ENCODE peak calls at places on chromosomes 4 and X, in seven cellular contexts. One of them, this sample, is unnamed.

GRCh38 chr4:147782087-147782781 is 50.3 kb downstream of the ARHGAP10 start:
- DNase-seq in AG09309: no peak
- DNase-seq in breast epithelium: no peak
- DNase-seq in HCT116: peak; percentile 22
- DNase-seq in mammary epithelial cell: no peak
- DNase-seq in pancreas: no peak
- DNase-seq in cardiac muscle cell: no peak
- DNase-seq in this sample: no peak

GRCh38 chrX:38538134-38538533 is 23.2 kb upstream of the TSPAN7 start:
- DNase-seq in AG09309: no peak
- DNase-seq in breast epithelium: no peak
- DNase-seq in HCT116: no peak
- DNase-seq in mammary epithelial cell: no peak
- DNase-seq in pancreas: no peak
- DNase-seq in cardiac muscle cell: no peak
- DNase-seq in this sample: no peak

GRCh38 chr4:70747874-70748273 is 26.1 kb downstream of the RUFY3 start:
- DNase-seq in AG09309: no peak
- DNase-seq in breast epithelium: no peak
- DNase-seq in HCT116: no peak
- DNase-seq in mammary epithelial cell: no peak
- DNase-seq in pancreas: no peak
- DNase-seq in cardiac muscle cell: no peak
- DNase-seq in this sample: no peak

GRCh38 chrX:44871114-44871645 is 1.8 kb upstream of the KDM6A start:
- DNase-seq in AG09309: no peak
- DNase-seq in breast epithelium: no peak
- DNase-seq in HCT116: no peak
- DNase-seq in mammary epithelial cell: no peak
- DNase-seq in pancreas: no peak
- DNase-seq in cardiac muscle cell: no peak
- DNase-seq in this sample: no peak

GRCh38 chrX:135327299-135327698 is 18.0 kb downstream of the ETDC start:
- DNase-seq in AG09309: peak; percentile 21
- DNase-seq in breast epithelium: no peak
- DNase-seq in HCT116: no peak
- DNase-seq in mammary epithelial cell: peak; percentile 75
- DNase-seq in pancreas: no peak
- DNase-seq in cardiac muscle cell: no peak
- DNase-seq in this sample: no peak

GRCh38 chr4:85028910-85029309 is 62.4 kb upstream of the WDFY3 start:
- DNase-seq in AG09309: no peak
- DNase-seq in breast epithelium: no peak
- DNase-seq in HCT116: no peak
- DNase-seq in mammary epithelial cell: no peak
- DNase-seq in pancreas: no peak
- DNase-seq in cardiac muscle cell: no peak
- DNase-seq in this sample: no peak

GRCh38 chr4:6324999-6325790 is 55.5 kb downstream of the WFS1 start:
- DNase-seq in AG09309: no peak
- DNase-seq in breast epithelium: peak; percentile 78
- DNase-seq in HCT116: no peak
- DNase-seq in mammary epithelial cell: peak; percentile 23
- DNase-seq in pancreas: no peak
- DNase-seq in cardiac muscle cell: no peak
- DNase-seq in this sample: no peak

GRCh38 chrX:103215768-103216085 is 819 bp downstream of the BEX4 start:
- DNase-seq in AG09309: no peak
- DNase-seq in breast epithelium: no peak
- DNase-seq in HCT116: no peak
- DNase-seq in mammary epithelial cell: no peak
- DNase-seq in pancreas: no peak
- DNase-seq in cardiac muscle cell: no peak
- DNase-seq in this sample: no peak

GRCh38 chr4:186807809-186808634 is 84.4 kb upstream of the FAT1 start:
- DNase-seq in AG09309: peak; percentile 85
- DNase-seq in breast epithelium: no peak
- DNase-seq in HCT116: no peak
- DNase-seq in mammary epithelial cell: no peak
- DNase-seq in pancreas: no peak
- DNase-seq in cardiac muscle cell: no peak
- DNase-seq in this sample: no peak

GRCh38 chr4:76998251-76998901 is 48.8 kb downstream of the SEPTIN11 start:
- DNase-seq in AG09309: no peak
- DNase-seq in breast epithelium: no peak
- DNase-seq in HCT116: no peak
- DNase-seq in mammary epithelial cell: no peak
- DNase-seq in pancreas: no peak
- DNase-seq in cardiac muscle cell: no peak
- DNase-seq in this sample: no peak

GRCh38 chr4:176967586-176967985 is 174.9 kb upstream of the VEGFC start:
- DNase-seq in AG09309: no peak
- DNase-seq in breast epithelium: no peak
- DNase-seq in HCT116: no peak
- DNase-seq in mammary epithelial cell: no peak
- DNase-seq in pancreas: no peak
- DNase-seq in cardiac muscle cell: no peak
- DNase-seq in this sample: no peak

GRCh38 chrX:107571296-107571998 is 56.9 kb upstream of the PRPS1 start:
- DNase-seq in AG09309: peak; percentile 65
- DNase-seq in breast epithelium: no peak
- DNase-seq in HCT116: peak; percentile 8
- DNase-seq in mammary epithelial cell: peak; percentile 92
- DNase-seq in pancreas: peak; percentile 34
- DNase-seq in cardiac muscle cell: no peak
- DNase-seq in this sample: no peak

GRCh38 chr4:73222466-73223257 is 35.9 kb downstream of the ANKRD17 start:
- DNase-seq in AG09309: peak; percentile 86
- DNase-seq in breast epithelium: no peak
- DNase-seq in HCT116: peak; percentile 83
- DNase-seq in mammary epithelial cell: peak; percentile 90
- DNase-seq in pancreas: peak; percentile 73
- DNase-seq in cardiac muscle cell: peak; percentile 82
- DNase-seq in this sample: peak; percentile 18

GRCh38 chrX:47629419-47630210 is at the start of gene CFP:
- DNase-seq in AG09309: no peak
- DNase-seq in breast epithelium: no peak
- DNase-seq in HCT116: no peak
- DNase-seq in mammary epithelial cell: no peak
- DNase-seq in pancreas: no peak
- DNase-seq in cardiac muscle cell: no peak
- DNase-seq in this sample: no peak

GRCh38 chrX:9369802-9370291 is 95.0 kb upstream of the TBL1X start:
- DNase-seq in AG09309: no peak
- DNase-seq in breast epithelium: no peak
- DNase-seq in HCT116: no peak
- DNase-seq in mammary epithelial cell: no peak
- DNase-seq in pancreas: no peak
- DNase-seq in cardiac muscle cell: no peak
- DNase-seq in this sample: no peak

GRCh38 chrX:37871626-37872302 is 24.4 kb upstream of the DYNLT3 start:
- DNase-seq in AG09309: peak; percentile 56
- DNase-seq in breast epithelium: no peak
- DNase-seq in HCT116: peak; percentile 12
- DNase-seq in mammary epithelial cell: peak; percentile 82
- DNase-seq in pancreas: no peak
- DNase-seq in cardiac muscle cell: no peak
- DNase-seq in this sample: no peak

GRCh38 chr4:118112647-118113046 is 78.4 kb downstream of the NDST3 start:
- DNase-seq in AG09309: no peak
- DNase-seq in breast epithelium: no peak
- DNase-seq in HCT116: no peak
- DNase-seq in mammary epithelial cell: no peak
- DNase-seq in pancreas: no peak
- DNase-seq in cardiac muscle cell: no peak
- DNase-seq in this sample: no peak

GRCh38 chr4:37604464-37604863 is 81.7 kb downstream of the RELL1 start:
- DNase-seq in AG09309: no peak
- DNase-seq in breast epithelium: no peak
- DNase-seq in HCT116: peak; percentile 37
- DNase-seq in mammary epithelial cell: peak; percentile 30
- DNase-seq in pancreas: no peak
- DNase-seq in cardiac muscle cell: no peak
- DNase-seq in this sample: no peak

GRCh38 chr4:118921736-118922135 is 33.1 kb downstream of the SYNPO2 start:
- DNase-seq in AG09309: no peak
- DNase-seq in breast epithelium: no peak
- DNase-seq in HCT116: no peak
- DNase-seq in mammary epithelial cell: no peak
- DNase-seq in pancreas: no peak
- DNase-seq in cardiac muscle cell: no peak
- DNase-seq in this sample: no peak

GRCh38 chrX:2231570-2232192 is 269.1 kb downstream of the DHRSX start:
- DNase-seq in AG09309: no peak
- DNase-seq in breast epithelium: no peak
- DNase-seq in HCT116: no peak
- DNase-seq in mammary epithelial cell: no peak
- DNase-seq in pancreas: no peak
- DNase-seq in cardiac muscle cell: no peak
- DNase-seq in this sample: no peak
- TF ChIP-seq CTCF in AG09309: no peak
- TF ChIP-seq CTCF in breast epithelium: no peak
- TF ChIP-seq CTCF in HCT116: no peak
- TF ChIP-seq CTCF in mammary epithelial cell: no peak
- TF ChIP-seq CTCF in pancreas: no peak
- TF ChIP-seq CTCF in cardiac muscle cell: no peak
- TF ChIP-seq CTCF in this sample: no peak

GRCh38 chr4:150145090-150145949 is 67.1 kb downstream of the DCLK2 start:
- DNase-seq in AG09309: no peak
- DNase-seq in breast epithelium: no peak
- DNase-seq in HCT116: no peak
- DNase-seq in mammary epithelial cell: no peak
- DNase-seq in pancreas: no peak
- DNase-seq in cardiac muscle cell: no peak
- DNase-seq in this sample: no peak
- TF ChIP-seq CTCF in AG09309: peak; percentile 29
- TF ChIP-seq CTCF in breast epithelium: no peak
- TF ChIP-seq CTCF in HCT116: peak; percentile 37
- TF ChIP-seq CTCF in mammary epithelial cell: peak; percentile 23
- TF ChIP-seq CTCF in pancreas: no peak
- TF ChIP-seq CTCF in cardiac muscle cell: no peak
- TF ChIP-seq CTCF in this sample: peak; percentile 43

GRCh38 chr4:123557857-123558536 is 161.4 kb downstream of the SPRY1 start:
- DNase-seq in AG09309: no peak
- DNase-seq in breast epithelium: no peak
- DNase-seq in HCT116: no peak
- DNase-seq in mammary epithelial cell: no peak
- DNase-seq in pancreas: no peak
- DNase-seq in cardiac muscle cell: no peak
- DNase-seq in this sample: no peak

GRCh38 chr4:123561525-123561924 is 164.9 kb downstream of the SPRY1 start:
- DNase-seq in AG09309: no peak
- DNase-seq in breast epithelium: no peak
- DNase-seq in HCT116: no peak
- DNase-seq in mammary epithelial cell: no peak
- DNase-seq in pancreas: no peak
- DNase-seq in cardiac muscle cell: no peak
- DNase-seq in this sample: no peak

GRCh38 chr4:123562994-123563745 is 166.6 kb downstream of the SPRY1 start:
- DNase-seq in AG09309: no peak
- DNase-seq in breast epithelium: no peak
- DNase-seq in HCT116: no peak
- DNase-seq in mammary epithelial cell: peak; percentile 39
- DNase-seq in pancreas: no peak
- DNase-seq in cardiac muscle cell: no peak
- DNase-seq in this sample: no peak

GRCh38 chr4:123558865-123559264 is 162.3 kb downstream of the SPRY1 start:
- DNase-seq in AG09309: no peak
- DNase-seq in breast epithelium: no peak
- DNase-seq in HCT116: no peak
- DNase-seq in mammary epithelial cell: no peak
- DNase-seq in pancreas: no peak
- DNase-seq in cardiac muscle cell: no peak
- DNase-seq in this sample: no peak

GRCh38 chr4:123559955-123560669 is 163.5 kb downstream of the SPRY1 start:
- DNase-seq in AG09309: no peak
- DNase-seq in breast epithelium: no peak
- DNase-seq in HCT116: no peak
- DNase-seq in mammary epithelial cell: no peak
- DNase-seq in pancreas: no peak
- DNase-seq in cardiac muscle cell: peak; percentile 29
- DNase-seq in this sample: no peak
- TF ChIP-seq CTCF in AG09309: no peak
- TF ChIP-seq CTCF in breast epithelium: no peak
- TF ChIP-seq CTCF in HCT116: no peak
- TF ChIP-seq CTCF in mammary epithelial cell: no peak
- TF ChIP-seq CTCF in pancreas: no peak
- TF ChIP-seq CTCF in cardiac muscle cell: no peak
- TF ChIP-seq CTCF in this sample: no peak

DNA sequence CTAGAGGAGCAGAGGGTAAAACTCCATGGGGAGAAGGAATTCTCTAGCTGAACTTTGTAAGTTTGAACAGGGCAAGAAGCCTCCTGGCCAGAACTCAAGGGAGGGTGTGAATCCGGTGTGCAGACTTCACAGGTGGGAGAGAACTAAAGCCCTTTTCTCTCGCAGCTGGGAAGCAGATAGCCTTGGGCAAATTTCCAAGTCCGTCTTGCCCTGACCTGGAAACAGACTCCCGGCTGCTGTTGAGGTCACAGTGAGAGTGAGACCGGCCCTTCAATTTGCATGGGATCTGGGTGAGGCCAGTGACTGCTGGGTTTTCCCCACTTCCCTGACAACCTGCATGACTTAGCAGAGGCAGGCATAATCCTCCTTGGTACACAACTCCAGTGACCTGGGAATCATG is 94.5 kb upstream of the ZNF827 start:
- DNase-seq in AG09309: no peak
- DNase-seq in breast epithelium: no peak
- DNase-seq in HCT116: no peak
- DNase-seq in mammary epithelial cell: peak; percentile 37
- DNase-seq in pancreas: peak; percentile 34
- DNase-seq in cardiac muscle cell: peak; percentile 8
- DNase-seq in this sample: no peak
- TF ChIP-seq CTCF in AG09309: no peak
- TF ChIP-seq CTCF in breast epithelium: no peak
- TF ChIP-seq CTCF in HCT116: no peak
- TF ChIP-seq CTCF in mammary epithelial cell: no peak
- TF ChIP-seq CTCF in pancreas: no peak
- TF ChIP-seq CTCF in cardiac muscle cell: no peak
- TF ChIP-seq CTCF in this sample: no peak

DNA sequence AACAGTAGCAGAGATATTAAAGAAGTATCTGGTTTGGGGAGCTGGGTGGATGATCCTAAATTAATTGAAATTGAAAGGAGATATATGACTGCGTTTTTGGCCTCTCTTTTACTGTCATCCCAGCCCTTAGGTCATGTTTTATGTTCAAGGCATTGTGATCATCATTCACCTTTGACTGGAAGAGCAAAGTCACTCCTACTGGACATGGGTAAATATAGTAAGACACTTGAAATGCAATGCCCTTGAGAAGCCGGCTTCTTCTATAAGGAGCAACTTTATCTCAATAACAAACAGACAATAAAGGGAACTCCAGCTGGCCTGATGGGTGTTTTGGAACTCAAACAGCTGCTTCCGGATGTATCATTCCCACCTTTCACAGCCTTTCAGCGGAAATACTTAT is 65.0 kb upstream of the C4orf54 start:
- DNase-seq in AG09309: no peak
- DNase-seq in breast epithelium: no peak
- DNase-seq in HCT116: no peak
- DNase-seq in mammary epithelial cell: no peak
- DNase-seq in pancreas: no peak
- DNase-seq in cardiac muscle cell: peak; percentile 36
- DNase-seq in this sample: no peak
- TF ChIP-seq CTCF in AG09309: no peak
- TF ChIP-seq CTCF in breast epithelium: no peak
- TF ChIP-seq CTCF in HCT116: no peak
- TF ChIP-seq CTCF in mammary epithelial cell: no peak
- TF ChIP-seq CTCF in pancreas: no peak
- TF ChIP-seq CTCF in cardiac muscle cell: no peak
- TF ChIP-seq CTCF in this sample: no peak

This sample was measured in neural crest cell.